ENCODE peak calls at places on chromosomes 6 and 20, in six cellular contexts. R, D, Z, U, G and H are unnamed samples.

GRCh38 chr20:53773792-53774371 is 180.2 kb upstream of the ZNF217 start:
- DNase-seq in R (no peak), D (no peak), Z (no peak), U (no peak), G (peak; percentile 89), H (peak; percentile 96)

GRCh38 chr6:12147557-12148316 is 135.6 kb downstream of the HIVEP1 start:
- DNase-seq in R (no peak), D (no peak), Z (no peak), U (no peak), G (no peak), H (no peak)

GRCh38 chr6:90079555-90080490 is 185.6 kb downstream of the GJA10 start:
- DNase-seq in R (no peak), D (peak; percentile 63), Z (no peak), U (no peak), G (no peak), H (no peak)

GRCh38 chr6:25456249-25456648 is 177.1 kb downstream of the CARMIL1 start:
- DNase-seq in R (no peak), D (no peak), Z (no peak), U (peak; percentile 38), G (no peak), H (no peak)

GRCh38 chr20:63156221-63156671 is 59.7 kb downstream of the YTHDF1 start:
- DNase-seq in R (no peak), D (no peak), Z (no peak), U (no peak), G (no peak), H (no peak)

GRCh38 chr6:170205126-170205525 is 85.8 kb downstream of the DLL1 start:
- DNase-seq in R (no peak), D (no peak), Z (no peak), U (no peak), G (no peak), H (no peak)

GRCh38 chr6:30013296-30013922 is 47.7 kb upstream of the POLR1H start:
- DNase-seq in R (no peak), D (peak; percentile 26), Z (peak; percentile 60), U (peak; percentile 11), G (no peak), H (no peak)

GRCh38 chr6:46138281-46138680 is 8.5 kb downstream of the ENPP4 start:
- DNase-seq in R (no peak), D (no peak), Z (no peak), U (peak; percentile 60), G (no peak), H (no peak)

GRCh38 chr6:10800810-10801209 is 37.5 kb downstream of the MAK start:
- DNase-seq in R (no peak), D (no peak), Z (no peak), U (no peak), G (no peak), H (no peak)

GRCh38 chr6:169663468-169663867 is 38.4 kb downstream of the WDR27 start:
- DNase-seq in R (no peak), D (no peak), Z (no peak), U (no peak), G (no peak), H (no peak)